ENCODE peak calls at places on chromosomes 5 and 9, in six cellular contexts. S, W, A, N, X and V are unnamed samples.

GRCh38 chr5:125476888-125477585 is 730.6 kb upstream of the ZNF608 start:
- DNase-seq in W (no peak), A (no peak), N (no peak), X (no peak), S (no peak), V (no peak)

GRCh38 chr9:109162652-109163051 is 4.4 kb downstream of the FRRS1L start:
- DNase-seq in N (no peak), A (no peak), S (no peak), X (no peak), W (no peak), V (no peak)

GRCh38 chr5:80190960-80191359 is 64.9 kb downstream of the SERINC5 start:
- DNase-seq in A (no peak), X (no peak), N (no peak), W (no peak), S (no peak), V (no peak)

GRCh38 chr9:137825324-137825991 is 52.1 kb upstream of the CACNA1B start:
- DNase-seq in N (no peak), S (no peak), X (no peak), W (no peak), A (no peak), V (no peak)

GRCh38 chr9:86734762-86735161 is 212.5 kb downstream of the GAS1 start:
- DNase-seq in A (peak), S (no peak), N (no peak), X (no peak), W (no peak), V (peak)

GRCh38 chr5:2703615-2704014 is 47.9 kb downstream of the IRX2 start:
- DNase-seq in A (no peak), W (no peak), S (no peak), N (no peak), X (no peak), V (no peak)

GRCh38 chr5:101160002-101160401 is 256.9 kb upstream of the ST8SIA4 start:
- DNase-seq in S (no peak), W (no peak), A (no peak), N (no peak), X (no peak), V (no peak)

GRCh38 chr9:112535364-112535763 is 48.7 kb downstream of the KIAA1958 start:
- DNase-seq in S (no peak), X (no peak), W (no peak), A (no peak), N (no peak), V (peak)

GRCh38 chr9:34991833-34992375 is 2.4 kb downstream of the DNAJB5 start:
- DNase-seq in X (no peak), A (peak), N (peak), W (no peak), S (peak), V (peak)

GRCh38 chr5:39394946-39395345 is 29.8 kb downstream of the DAB2 start:
- DNase-seq in N (no peak), S (no peak), X (no peak), W (no peak), A (peak), V (peak)

GRCh38 chr5:95238560-95239325 is 46.2 kb downstream of the MCTP1 start:
- DNase-seq in N (no peak), X (no peak), A (peak), S (no peak), W (no peak), V (peak)

GRCh38 chr5:138626333-138626944 is 51.2 kb upstream of the HSPA9 start:
- DNase-seq in X (no peak), S (no peak), W (no peak), A (no peak), N (no peak), V (peak)

GRCh38 chr9:89732295-89732951 is 127.6 kb downstream of the GADD45G start:
- DNase-seq in X (no peak), W (no peak), S (no peak), N (no peak), A (peak), V (no peak)

GRCh38 chr5:134289509-134290113 is 63.7 kb upstream of the PPP2CA start:
- DNase-seq in N (peak), A (peak), S (peak), X (peak), W (peak), V (peak)

GRCh38 chr9:114058688-114059046 is 19.4 kb downstream of the AMBP start:
- DNase-seq in S (no peak), N (no peak), A (no peak), X (no peak), W (no peak), V (no peak)

GRCh38 chr5:104146652-104147051 is 584.1 kb upstream of the NUDT12 start:
- DNase-seq in S (no peak), X (no peak), N (no peak), W (no peak), A (no peak), V (no peak)

GRCh38 chr9:92242115-92242778 is 51.2 kb downstream of the IARS1 start:
- DNase-seq in N (peak), W (no peak), A (no peak), S (no peak), X (no peak), V (peak)

GRCh38 chr5:52668544-52669185 is 119.1 kb upstream of the ITGA1 start:
- DNase-seq in A (no peak), W (no peak), N (no peak), X (no peak), S (no peak), V (no peak)

GRCh38 chr9:120829650-120830049 is 13.1 kb downstream of the PSMD5 start:
- DNase-seq in N (no peak), A (no peak), S (no peak), X (no peak), W (no peak), V (no peak)

GRCh38 chr5:5592541-5592940 is 170.1 kb downstream of the ICE1 start:
- DNase-seq in X (no peak), S (no peak), A (peak), W (no peak), N (no peak), V (no peak)

GRCh38 chr9:33924978-33925797 is 108.2 kb downstream of the UBE2R2 start:
- DNase-seq in S (peak), W (peak), A (peak), X (peak), N (peak), V (peak)

GRCh38 chr5:13567819-13568218 is 376.7 kb downstream of the DNAH5 start:
- DNase-seq in S (no peak), X (no peak), N (no peak), W (no peak), A (peak), V (peak)

GRCh38 chr5:139752506-139753350 is 42.9 kb upstream of the PSD2 start:
- DNase-seq in X (no peak), W (no peak), S (no peak), A (peak), N (no peak), V (peak)

GRCh38 chr5:139733698-139734491 is 61.7 kb upstream of the PSD2 start:
- DNase-seq in X (no peak), S (no peak), A (no peak), N (peak), W (no peak), V (no peak)

GRCh38 chr9:89226076-89226475 is 47.5 kb upstream of the SHC3 start:
- DNase-seq in X (peak), S (no peak), N (peak), A (no peak), W (no peak), V (peak)

GRCh38 chr5:61882901-61883500 is 423.0 kb upstream of the KIF2A start:
- DNase-seq in W (no peak), N (no peak), A (no peak), S (no peak), X (no peak), V (no peak)

GRCh38 chr9:14515564-14516198 is 177.6 kb downstream of the ZDHHC21 start:
- DNase-seq in A (no peak), S (no peak), X (peak), N (peak), W (no peak), V (no peak)
- H3K9ac ChIP-seq in A (no peak), S (no peak), X (no peak), N (no peak), W (no peak), V (no peak)

DNA sequence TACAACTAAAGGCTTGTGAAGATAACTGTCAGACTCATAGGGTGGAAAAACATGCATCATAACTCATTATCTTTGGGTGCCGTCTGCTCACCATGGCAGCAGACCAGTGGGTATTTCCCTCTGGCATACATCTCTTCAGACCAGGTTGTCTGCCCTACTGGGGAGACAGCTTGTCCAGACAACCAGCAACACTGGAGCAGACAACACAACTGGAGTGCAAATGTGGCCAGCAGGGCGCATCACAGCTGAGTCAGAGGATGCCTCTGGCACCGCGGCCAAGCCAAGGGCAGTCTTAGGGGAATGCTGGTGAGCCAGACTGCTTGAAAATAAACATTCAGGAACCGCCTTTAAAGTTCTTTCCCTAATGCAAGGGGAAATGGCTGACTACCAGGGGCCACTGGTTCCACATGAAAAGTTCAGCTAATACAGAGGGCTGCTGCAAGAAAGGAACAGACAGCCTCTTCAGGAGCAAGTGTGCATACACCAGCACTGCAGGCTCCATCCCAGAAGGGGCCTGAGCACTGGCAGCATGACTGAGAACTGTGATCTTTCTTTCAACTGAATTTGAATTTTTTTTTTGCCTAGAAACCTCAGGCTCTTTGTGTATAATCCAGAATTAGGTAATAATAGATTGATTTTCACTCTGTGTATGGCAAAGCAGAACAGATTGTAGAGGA is 77.3 kb downstream of the MAMDC2 start:
- DNase-seq in A (peak), N (peak), S (no peak), X (no peak), W (no peak), V (peak)
- H2AFZ ChIP-seq in A (no peak), N (no peak), S (no peak), X (no peak), W (no peak), V (no peak)

GRCh38 chr5:137602721-137603273 is 103.7 kb upstream of the SPOCK1 start:
- DNase-seq in W (no peak), N (no peak), S (no peak), X (no peak), A (no peak), V (no peak)

GRCh38 chr5:137595680-137596079 is 96.6 kb upstream of the SPOCK1 start:
- DNase-seq in N (no peak), X (no peak), S (no peak), W (no peak), A (no peak), V (no peak)

GRCh38 chr5:137600721-137601360 is 101.7 kb upstream of the SPOCK1 start:
- DNase-seq in A (no peak), W (no peak), S (no peak), X (no peak), N (no peak), V (peak)

GRCh38 chr5:137598341-137598740 is 99.2 kb upstream of the SPOCK1 start:
- DNase-seq in W (no peak), S (no peak), A (no peak), X (no peak), N (no peak), V (no peak)

DNA sequence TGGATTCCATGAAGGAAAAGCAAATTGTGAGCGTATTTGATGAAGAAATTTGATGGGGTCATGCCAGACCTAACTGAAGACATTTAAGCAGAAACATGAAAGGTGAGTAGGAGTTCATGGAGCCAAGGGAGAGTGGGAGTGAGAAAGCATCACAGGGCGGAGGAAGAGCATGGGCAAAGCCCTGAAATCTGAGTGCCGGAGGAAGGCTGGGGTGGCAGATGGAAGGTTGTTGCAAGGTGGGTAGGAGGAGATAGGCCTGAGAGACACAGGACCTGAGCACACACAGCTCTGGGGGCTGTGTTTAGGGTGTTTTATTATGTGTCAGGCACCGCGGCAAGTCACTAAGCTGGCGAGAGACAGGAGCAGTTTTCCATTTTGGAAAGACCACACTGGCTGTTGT is 100.4 kb upstream of the SPOCK1 start:
- DNase-seq in A (no peak), N (no peak), X (no peak), W (no peak), S (no peak), V (no peak)
- H3K9ac ChIP-seq in A (no peak), N (no peak), X (no peak), W (no peak), S (no peak), V (no peak)

DNA sequence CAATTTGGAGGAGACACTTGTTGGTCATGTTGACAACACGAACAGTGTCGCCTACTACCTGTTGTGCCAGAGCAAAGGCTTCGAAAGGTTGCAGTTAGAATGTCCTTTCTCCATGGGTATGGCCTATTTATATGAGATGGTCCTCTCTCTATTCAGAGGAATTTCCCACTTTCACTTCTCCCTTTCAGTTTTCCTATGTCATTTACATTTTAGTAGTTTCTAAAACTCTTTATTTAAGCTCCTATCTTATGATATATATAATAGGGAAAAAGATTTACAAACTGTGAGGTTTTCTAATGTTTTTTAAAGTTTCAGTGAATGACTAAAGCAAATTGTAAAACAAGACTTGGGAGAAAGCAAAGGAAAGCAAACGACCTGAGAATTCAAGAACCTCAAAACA is at the start of gene IFNB1:
- DNase-seq in X (no peak), N (no peak), S (no peak), A (no peak), W (no peak), V (no peak)
- H2AFZ ChIP-seq in X (no peak), N (no peak), S (peak), A (no peak), W (no peak), V (no peak)

DNA sequence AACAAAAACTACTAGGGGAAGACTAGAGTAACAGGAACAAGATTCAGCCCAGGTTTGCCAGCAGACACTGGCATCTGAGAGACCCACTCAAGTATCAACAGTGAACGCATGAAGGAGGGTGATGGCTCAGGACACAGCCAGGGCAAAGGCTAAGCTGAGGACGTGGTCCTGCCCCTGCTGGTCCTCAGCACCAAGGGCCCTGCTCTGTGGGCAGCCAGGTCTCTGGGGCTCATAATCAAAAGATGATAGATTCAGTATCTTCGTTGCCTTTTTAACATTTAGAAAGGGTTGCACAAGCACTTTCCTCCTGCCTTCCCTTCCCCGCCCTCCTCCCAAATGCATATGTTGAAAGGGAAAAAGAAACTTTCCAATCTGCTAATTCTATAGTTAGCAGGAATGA is 31.5 kb downstream of the MACROH2A1 start:
- DNase-seq in N (no peak), A (no peak), X (no peak), W (no peak), S (no peak), V (no peak)
- H3K9ac ChIP-seq in N (no peak), A (no peak), X (no peak), W (no peak), S (no peak), V (no peak)